ENCODE peak calls at places on chromosomes 12 and 14, in four cellular contexts. H, Q, O and M are unnamed samples. For H3K27me3, the result is how much of the 10 kb centered on the place peaks cover.

GRCh38 chr12:75011120-75011519 is 198.5 kb downstream of the KCNC2 start:
- DNase-seq in H (peak), Q (no peak), O (no peak), M (peak)

GRCh38 chr12:76706099-76706498 is 57.8 kb upstream of the ZDHHC17 start:
- DNase-seq in H (peak), O (no peak), Q (peak), M (no peak)

GRCh38 chr12:56256326-56256960 is 1.7 kb downstream of the ANKRD52 start:
- DNase-seq in H (peak), Q (peak), O (no peak), M (no peak)

GRCh38 chr12:18971932-18972331 is 157.6 kb upstream of the PLEKHA5 start:
- DNase-seq in H (no peak), O (no peak), Q (no peak), M (no peak)

GRCh38 chr14:21860172-21860571 is 186.6 kb upstream of the OR4E1 start:
- DNase-seq in O (no peak), Q (no peak), H (peak), M (no peak)

GRCh38 chr12:7642876-7643309 is 22.8 kb downstream of the APOBEC1 start:
- DNase-seq in H (peak), O (no peak), Q (no peak), M (no peak)

GRCh38 chr14:103628221-103628683 is 759 bp upstream of the KLC1 start:
- DNase-seq in O (peak), H (peak), Q (peak), M (peak)

GRCh38 chr12:27305673-27306504 is 26.7 kb upstream of the BMAL2 start:
- DNase-seq in Q (peak), H (peak), O (no peak), M (no peak)

GRCh38 chr14:24659916-24660570 is 26.1 kb upstream of the GZMB start:
- DNase-seq in O (no peak), H (no peak), Q (no peak), M (no peak)

GRCh38 chr12:62799126-62799736 is 135.7 kb downstream of the PPM1H start:
- DNase-seq in H (peak), O (no peak), Q (peak), M (no peak)

GRCh38 chr12:78060186-78060585 is 229.5 kb downstream of the NAV3 start:
- DNase-seq in H (peak), Q (peak), O (no peak), M (peak)

GRCh38 chr12:69389836-69390235 is 30.3 kb downstream of the YEATS4 start:
- DNase-seq in O (no peak), Q (peak), H (no peak), M (no peak)

GRCh38 chr12:108129017-108129812 is at the start of gene WSCD2:
- DNase-seq in O (no peak), Q (no peak), H (peak), M (no peak)

GRCh38 chr14:22174412-22174811 is 414.6 kb downstream of the DAD1 start:
- DNase-seq in O (no peak), Q (no peak), H (no peak), M (no peak)

GRCh38 chr12:46265734-46266133 is 3.1 kb downstream of the SLC38A1 start:
- DNase-seq in Q (no peak), H (no peak), O (no peak), M (no peak)

GRCh38 chr12:7016958-7017571 is 1.2 kb downstream of the LPCAT3 start:
- DNase-seq in Q (no peak), H (no peak), O (no peak), M (no peak)

GRCh38 chr12:121490401-121491257 is 90.2 kb downstream of the KDM2B start:
- DNase-seq in H (no peak), Q (no peak), O (no peak), M (no peak)

GRCh38 chr14:99360774-99361595 is 89.0 kb upstream of the BCL11B start:
- DNase-seq in H (peak), Q (no peak), O (no peak), M (no peak)

GRCh38 chr12:116962197-116962596 is 51.4 kb downstream of the FBXW8 start:
- DNase-seq in H (no peak), O (no peak), Q (no peak), M (no peak)

GRCh38 chr14:21070610-21071224 is 613 bp downstream of the ARHGEF40 start:
- DNase-seq in O (peak), H (no peak), Q (peak), M (no peak)

GRCh38 chr14:33315721-33316120 is 377.0 kb downstream of the NPAS3 start:
- DNase-seq in H (peak), Q (no peak), O (no peak), M (no peak)

GRCh38 chr12:120971299-120972180 is 6.8 kb upstream of the HNF1A start:
- DNase-seq in O (no peak), Q (peak), H (peak), M (no peak)

GRCh38 chr12:98893126-98893525 is 248.0 kb downstream of the APAF1 start:
- DNase-seq in H (no peak), Q (no peak), O (no peak), M (no peak)

GRCh38 chr12:26214121-26214520 is 18.7 kb downstream of the SSPN start:
- DNase-seq in Q (no peak), H (no peak), O (no peak), M (no peak)

GRCh38 chr14:24171422-24172260 is at the start of gene REC8:
- DNase-seq in Q (peak), H (no peak), O (peak), M (peak)

DNA sequence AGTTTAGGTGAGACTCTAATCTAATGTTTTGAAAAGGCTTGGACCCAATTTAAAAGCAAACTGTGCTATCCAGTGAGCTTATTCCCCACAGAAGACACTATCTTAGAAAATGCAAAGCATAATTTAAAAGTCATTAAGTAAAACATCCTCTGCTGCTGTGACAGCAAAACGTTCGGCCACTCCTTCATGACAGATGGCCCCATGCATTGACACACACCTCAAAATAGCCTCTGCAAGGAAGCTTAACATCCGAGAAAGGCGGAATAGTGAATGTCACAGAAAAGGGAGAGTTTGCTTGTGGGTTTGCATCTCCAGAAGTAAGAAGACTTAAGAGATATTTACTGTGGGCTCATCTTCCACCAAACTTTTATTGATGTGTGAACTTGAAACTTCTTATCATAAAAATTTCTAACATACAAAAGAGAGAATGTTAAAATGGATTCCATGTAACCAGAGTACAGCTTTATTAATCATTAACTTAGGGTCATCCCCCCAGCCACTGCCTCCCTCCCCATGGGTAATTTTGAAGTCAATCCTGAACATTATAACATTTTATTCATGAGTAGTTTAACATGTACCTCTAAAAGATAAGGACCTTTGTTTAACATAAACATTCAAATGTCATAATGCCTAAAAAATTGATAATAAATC is 119.5 kb upstream of the TMCC3 start:
- DNase-seq in H (no peak), Q (no peak), O (no peak), M (no peak)
- H3K4me3 ChIP-seq in H (no peak), Q (no peak), O (no peak), M (no peak)

GRCh38 chr12:52224154-52224553 is 8.9 kb upstream of the KRT7 start:
- DNase-seq in H (peak), O (no peak), Q (no peak), M (no peak)
- H3K27me3 ChIP-seq in H (under half), O (under half), Q (under half), M (under half)

GRCh38 chr12:44775916-44776315 is 100.2 kb downstream of the NELL2 start:
- DNase-seq in Q (no peak), H (no peak), O (no peak), M (no peak)

GRCh38 chr12:44779766-44780165 is 96.3 kb downstream of the NELL2 start:
- DNase-seq in O (no peak), H (no peak), Q (no peak), M (no peak)

GRCh38 chr12:44771485-44771884 is 104.6 kb downstream of the NELL2 start:
- DNase-seq in O (no peak), H (no peak), Q (peak), M (no peak)

GRCh38 chr12:44780221-44780770 is 95.8 kb downstream of the NELL2 start:
- DNase-seq in O (no peak), H (no peak), Q (no peak), M (no peak)

DNA sequence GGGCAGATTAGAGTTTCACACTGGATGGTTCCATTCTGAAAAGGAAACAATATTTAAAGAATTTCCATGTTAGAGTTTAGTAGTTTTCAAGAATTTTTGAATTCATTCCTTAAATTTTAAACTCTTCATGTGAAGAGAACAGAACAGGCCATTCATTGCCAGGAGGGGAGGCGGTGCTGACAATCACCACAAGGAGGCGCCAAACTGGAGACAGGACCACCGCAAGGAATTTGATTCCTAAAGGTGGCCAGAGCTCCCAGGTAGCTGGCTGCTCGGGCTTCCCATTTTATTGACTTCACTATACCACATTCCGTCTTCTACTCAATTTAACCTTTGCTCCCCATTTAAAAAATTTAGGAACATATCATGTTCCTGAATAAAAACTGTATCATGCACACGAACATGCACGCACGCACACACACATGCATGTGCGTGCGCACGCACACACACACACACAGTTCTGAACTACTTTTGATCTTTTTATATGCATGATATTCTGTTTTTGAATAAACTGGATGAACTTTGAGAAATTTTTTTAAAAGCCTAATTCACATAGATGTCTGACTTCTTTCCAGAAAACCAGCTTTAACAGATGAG is 101.2 kb downstream of the NELL2 start:
- DNase-seq in Q (no peak), O (peak), H (peak), M (no peak)
- TF ChIP-seq CTCF in Q (peak), O (peak), H (peak), M (peak)

DNA sequence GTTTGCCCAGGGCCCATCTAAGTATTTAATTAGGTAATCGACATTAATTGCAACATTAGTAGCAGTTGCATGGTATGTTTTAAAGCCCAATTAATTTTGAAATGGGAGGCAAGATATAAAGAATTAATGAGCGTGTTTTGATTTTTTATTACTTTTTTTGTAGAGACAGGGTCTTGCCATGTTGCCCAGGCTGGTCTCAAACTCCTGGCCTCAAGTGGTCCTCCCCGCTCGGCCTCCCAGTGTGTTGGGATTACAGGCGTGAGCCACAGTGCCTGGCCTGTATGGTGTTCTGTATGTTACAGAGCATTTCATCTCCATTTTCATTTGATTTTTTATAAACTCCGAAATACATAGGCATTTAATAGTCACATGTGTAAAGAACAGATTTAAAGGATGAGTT is 856 bp downstream of the GOLGA5 start:
- DNase-seq in O (no peak), Q (no peak), H (no peak), M (no peak)
- H3K4me3 ChIP-seq in O (peak), Q (peak), H (peak), M (peak)

GRCh38 chr12:53950789-53951576 is 3.7 kb upstream of the HOXC12 start:
- DNase-seq in H (no peak), Q (no peak), O (no peak), M (no peak)

GRCh38 chr12:53952335-53952694 is 2.4 kb upstream of the HOXC12 start:
- DNase-seq in O (no peak), H (no peak), Q (no peak), M (no peak)

GRCh38 chr12:53952871-53953734 is 1.6 kb upstream of the HOXC12 start:
- DNase-seq in Q (no peak), H (peak), O (no peak), M (no peak)

GRCh38 chr12:53950441-53950781 is 4.3 kb upstream of the HOXC12 start:
- DNase-seq in Q (no peak), O (no peak), H (peak), M (no peak)

GRCh38 chr12:53951577-53952334 is 2.9 kb upstream of the HOXC12 start:
- DNase-seq in H (no peak), O (no peak), Q (no peak), M (no peak)
- H3K27me3 ChIP-seq in H (under half), O (under half), Q (half or more), M (half or more)

GRCh38 chr12:95943231-95943842 is at the start of gene AMDHD1:
- DNase-seq in O (peak), H (peak), Q (peak), M (no peak)
- TF ChIP-seq CTCF in O (peak), H (no peak), Q (no peak), M (no peak)

GRCh38 chr12:93592641-93593396 is 20.3 kb downstream of the SOCS2 start:
- DNase-seq in H (no peak), Q (no peak), O (no peak), M (no peak)

GRCh38 chr12:93594766-93595165 is 22.3 kb downstream of the SOCS2 start:
- DNase-seq in Q (no peak), O (no peak), H (no peak), M (no peak)

GRCh38 chr12:93597608-93598007 is 25.1 kb downstream of the SOCS2 start:
- DNase-seq in H (no peak), Q (no peak), O (no peak), M (no peak)

GRCh38 chr12:93593833-93594232 is 21.4 kb downstream of the SOCS2 start:
- DNase-seq in H (no peak), Q (no peak), O (no peak), M (no peak)

DNA sequence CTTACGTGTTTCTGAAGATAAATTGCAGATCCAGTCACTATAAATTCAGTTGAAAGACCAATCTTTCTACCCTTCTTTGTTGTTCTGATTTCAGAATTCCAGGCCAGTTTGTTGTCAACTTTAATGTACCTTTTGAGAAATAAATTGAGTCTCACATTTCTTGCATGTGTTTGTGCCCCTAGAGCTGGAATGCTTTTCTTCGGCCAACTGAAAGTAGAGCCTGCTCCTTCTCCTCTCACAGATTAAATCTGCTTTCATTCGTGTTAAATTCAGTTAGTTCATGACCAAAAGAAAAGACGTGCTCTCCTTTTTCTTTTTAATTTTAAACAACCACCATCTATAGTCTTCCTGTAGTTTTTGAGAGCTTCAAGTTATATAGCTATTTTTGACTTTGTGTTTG is 22.9 kb downstream of the SOCS2 start:
- DNase-seq in H (no peak), O (no peak), Q (no peak), M (no peak)
- H3K4me3 ChIP-seq in H (no peak), O (no peak), Q (no peak), M (no peak)